ENCODE peak calls at places on chromosomes 3 and 15, in six cellular contexts. One of them, this sample, is unnamed.

GRCh38 chr15:92077353-92078080 is 224.0 kb downstream of the SLCO3A1 start:
- DNase-seq in adrenal gland: peak; percentile 92
- DNase-seq in GM12891: peak; percentile 57
- DNase-seq in Peyer's patch: peak; percentile 65
- DNase-seq in transverse colon: peak; percentile 75
- DNase-seq in uterus: peak; percentile 65
- DNase-seq in this sample: peak; percentile 21

GRCh38 chr15:67251318-67251717 is 3.1 kb downstream of the AAGAB start:
- DNase-seq in adrenal gland: no peak
- DNase-seq in GM12891: no peak
- DNase-seq in Peyer's patch: no peak
- DNase-seq in transverse colon: no peak
- DNase-seq in uterus: no peak
- DNase-seq in this sample: no peak

GRCh38 chr3:195892105-195892354 is 16.3 kb downstream of the TNK2 start:
- DNase-seq in adrenal gland: no peak
- DNase-seq in GM12891: no peak
- DNase-seq in Peyer's patch: no peak
- DNase-seq in transverse colon: no peak
- DNase-seq in uterus: no peak
- DNase-seq in this sample: no peak

GRCh38 chr3:29972594-29972993 is 633.8 kb upstream of the TGFBR2 start:
- DNase-seq in adrenal gland: no peak
- DNase-seq in GM12891: no peak
- DNase-seq in Peyer's patch: no peak
- DNase-seq in transverse colon: no peak
- DNase-seq in uterus: no peak
- DNase-seq in this sample: no peak

GRCh38 chr15:39804026-39804425 is 21.4 kb upstream of the FSIP1 start:
- DNase-seq in adrenal gland: no peak
- DNase-seq in GM12891: no peak
- DNase-seq in Peyer's patch: no peak
- DNase-seq in transverse colon: no peak
- DNase-seq in uterus: no peak
- DNase-seq in this sample: no peak

GRCh38 chr3:115464036-115464435 is 159.3 kb upstream of the GAP43 start:
- DNase-seq in adrenal gland: no peak
- DNase-seq in GM12891: no peak
- DNase-seq in Peyer's patch: no peak
- DNase-seq in transverse colon: no peak
- DNase-seq in uterus: no peak
- DNase-seq in this sample: no peak

GRCh38 chr15:43511012-43511885 is 6.2 kb upstream of the MAP1A start:
- DNase-seq in adrenal gland: peak; percentile 76
- DNase-seq in GM12891: no peak
- DNase-seq in Peyer's patch: no peak
- DNase-seq in transverse colon: no peak
- DNase-seq in uterus: no peak
- DNase-seq in this sample: peak; percentile 53

GRCh38 chr3:153138267-153139210 is 23.5 kb upstream of the RAP2B start:
- DNase-seq in adrenal gland: peak; percentile 63
- DNase-seq in GM12891: no peak
- DNase-seq in Peyer's patch: peak; percentile 75
- DNase-seq in transverse colon: peak; percentile 82
- DNase-seq in uterus: peak; percentile 29
- DNase-seq in this sample: peak; percentile 13

GRCh38 chr3:130263708-130264107 is 81.8 kb upstream of the COL6A5 start:
- DNase-seq in adrenal gland: no peak
- DNase-seq in GM12891: no peak
- DNase-seq in Peyer's patch: no peak
- DNase-seq in transverse colon: no peak
- DNase-seq in uterus: no peak
- DNase-seq in this sample: no peak

GRCh38 chr3:44128057-44128775 is 113.5 kb upstream of the TOPAZ1 start:
- DNase-seq in adrenal gland: no peak
- DNase-seq in GM12891: no peak
- DNase-seq in Peyer's patch: no peak
- DNase-seq in transverse colon: peak; percentile 10
- DNase-seq in uterus: no peak
- DNase-seq in this sample: no peak

GRCh38 chr3:27577504-27577903 is 93.3 kb upstream of the SLC4A7 start:
- DNase-seq in adrenal gland: no peak
- DNase-seq in GM12891: no peak
- DNase-seq in Peyer's patch: no peak
- DNase-seq in transverse colon: no peak
- DNase-seq in uterus: no peak
- DNase-seq in this sample: no peak

GRCh38 chr3:130707914-130708601 is 38.6 kb downstream of the PIK3R4 start:
- DNase-seq in adrenal gland: no peak
- DNase-seq in GM12891: no peak
- DNase-seq in Peyer's patch: no peak
- DNase-seq in transverse colon: no peak
- DNase-seq in uterus: no peak
- DNase-seq in this sample: no peak

GRCh38 chr15:97893988-97894387 is 66.5 kb upstream of the ARRDC4 start:
- DNase-seq in adrenal gland: no peak
- DNase-seq in GM12891: no peak
- DNase-seq in Peyer's patch: no peak
- DNase-seq in transverse colon: no peak
- DNase-seq in uterus: no peak
- DNase-seq in this sample: no peak

GRCh38 chr15:101255615-101256350 is 3.9 kb upstream of the CHSY1 start:
- DNase-seq in adrenal gland: no peak
- DNase-seq in GM12891: no peak
- DNase-seq in Peyer's patch: no peak
- DNase-seq in transverse colon: no peak
- DNase-seq in uterus: no peak
- DNase-seq in this sample: peak; percentile 92

GRCh38 chr3:169420429-169420828 is 243.1 kb downstream of the MECOM start:
- DNase-seq in adrenal gland: no peak
- DNase-seq in GM12891: no peak
- DNase-seq in Peyer's patch: no peak
- DNase-seq in transverse colon: no peak
- DNase-seq in uterus: no peak
- DNase-seq in this sample: no peak

GRCh38 chr3:171350364-171350763 is 109.8 kb downstream of the TNIK start:
- DNase-seq in adrenal gland: no peak
- DNase-seq in GM12891: no peak
- DNase-seq in Peyer's patch: no peak
- DNase-seq in transverse colon: no peak
- DNase-seq in uterus: no peak
- DNase-seq in this sample: peak; percentile 28

GRCh38 chr3:173800154-173800553 is 402.6 kb downstream of the NLGN1 start:
- DNase-seq in adrenal gland: no peak
- DNase-seq in GM12891: no peak
- DNase-seq in Peyer's patch: no peak
- DNase-seq in transverse colon: no peak
- DNase-seq in uterus: no peak
- DNase-seq in this sample: no peak

GRCh38 chr3:33058780-33059179 is 38.2 kb downstream of the GLB1 start:
- DNase-seq in adrenal gland: no peak
- DNase-seq in GM12891: no peak
- DNase-seq in Peyer's patch: no peak
- DNase-seq in transverse colon: no peak
- DNase-seq in uterus: no peak
- DNase-seq in this sample: no peak

GRCh38 chr3:120418866-120419490 is 31.8 kb downstream of the FSTL1 start:
- DNase-seq in adrenal gland: peak; percentile 87
- DNase-seq in GM12891: peak; percentile 23
- DNase-seq in Peyer's patch: peak; percentile 58
- DNase-seq in transverse colon: peak; percentile 63
- DNase-seq in uterus: no peak
- DNase-seq in this sample: peak; percentile 18

GRCh38 chr3:52834871-52835501 is at the start of gene MUSTN1:
- DNase-seq in adrenal gland: no peak
- DNase-seq in GM12891: no peak
- DNase-seq in Peyer's patch: no peak
- DNase-seq in transverse colon: no peak
- DNase-seq in uterus: peak; percentile 31
- DNase-seq in this sample: no peak

GRCh38 chr15:51323749-51324148 is 14.6 kb downstream of the CYP19A1 start:
- DNase-seq in adrenal gland: no peak
- DNase-seq in GM12891: no peak
- DNase-seq in Peyer's patch: no peak
- DNase-seq in transverse colon: no peak
- DNase-seq in uterus: no peak
- DNase-seq in this sample: no peak

GRCh38 chr3:65751123-65751700 is 287.5 kb downstream of the MAGI1 start:
- DNase-seq in adrenal gland: peak; percentile 68
- DNase-seq in GM12891: no peak
- DNase-seq in Peyer's patch: peak; percentile 56
- DNase-seq in transverse colon: peak; percentile 33
- DNase-seq in uterus: no peak
- DNase-seq in this sample: peak; percentile 32

GRCh38 chr3:9180764-9181117 is 68.7 kb downstream of the SRGAP3 start:
- DNase-seq in adrenal gland: no peak
- DNase-seq in GM12891: no peak
- DNase-seq in Peyer's patch: no peak
- DNase-seq in transverse colon: no peak
- DNase-seq in uterus: no peak
- DNase-seq in this sample: no peak

GRCh38 chr3:39809181-39809994 is at the start of gene MYRIP:
- DNase-seq in adrenal gland: peak; percentile 66
- DNase-seq in GM12891: peak; percentile 34
- DNase-seq in Peyer's patch: peak; percentile 84
- DNase-seq in transverse colon: peak; percentile 81
- DNase-seq in uterus: peak; percentile 20
- DNase-seq in this sample: peak; percentile 59
- TF ChIP-seq POLR2A in adrenal gland: no peak
- TF ChIP-seq POLR2A in GM12891: no peak
- TF ChIP-seq POLR2A in Peyer's patch: no peak
- TF ChIP-seq POLR2A in transverse colon: peak; percentile 28
- TF ChIP-seq POLR2A in uterus: peak; percentile 62
- TF ChIP-seq POLR2A in this sample: no peak

DNA sequence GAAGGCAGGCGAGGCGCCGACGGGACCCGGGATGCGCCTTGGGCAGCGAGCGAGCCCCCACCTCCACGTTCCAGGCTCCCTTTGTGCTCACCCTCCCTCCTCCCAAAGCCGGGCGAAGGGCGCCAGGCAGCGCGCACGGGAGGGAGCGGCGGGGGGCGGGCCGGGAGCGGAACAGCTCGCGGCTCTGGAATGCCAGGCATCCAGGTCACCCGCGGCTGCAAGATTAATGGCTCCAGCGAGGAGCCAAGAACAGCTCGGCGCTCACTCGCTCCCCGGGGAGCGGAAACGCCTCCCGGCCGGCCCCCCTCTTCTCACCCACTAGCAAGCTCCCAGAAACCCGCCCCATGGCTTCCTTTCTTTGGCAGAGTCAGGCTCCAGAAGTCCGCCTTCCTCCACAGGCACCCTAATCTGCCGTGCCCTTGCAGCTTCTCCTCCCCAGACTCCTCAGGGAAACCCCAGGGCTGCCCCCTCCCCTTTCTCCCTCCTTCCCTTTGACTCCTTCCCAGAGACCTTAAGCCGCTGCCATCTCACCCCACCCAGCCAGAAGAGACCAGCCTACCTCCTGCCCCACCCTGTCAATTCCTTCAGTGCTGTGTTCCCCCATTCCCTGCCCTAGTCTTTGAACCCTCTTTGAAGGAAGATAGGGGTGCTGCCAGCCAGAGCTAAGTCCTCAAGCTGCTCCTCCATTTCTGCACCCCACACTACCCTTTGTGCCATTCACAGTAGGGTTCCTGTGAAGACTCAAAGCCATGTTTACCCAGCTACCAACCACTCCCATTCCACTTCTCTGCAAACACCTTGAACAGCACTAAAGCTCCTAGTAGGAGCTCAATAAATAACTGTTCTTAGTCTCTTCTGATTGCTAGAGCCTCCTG is 9.9 kb downstream of the AMOTL2 start:
- DNase-seq in adrenal gland: peak; percentile 96
- DNase-seq in GM12891: no peak
- DNase-seq in Peyer's patch: peak; percentile 92
- DNase-seq in transverse colon: peak; percentile 90
- DNase-seq in uterus: peak; percentile 97
- DNase-seq in this sample: no peak
- TF ChIP-seq POLR2A in adrenal gland: no peak
- TF ChIP-seq POLR2A in GM12891: no peak
- TF ChIP-seq POLR2A in Peyer's patch: no peak
- TF ChIP-seq POLR2A in transverse colon: no peak
- TF ChIP-seq POLR2A in uterus: no peak
- TF ChIP-seq POLR2A in this sample: no peak

GRCh38 chr3:48437812-48438211 is 2.1 kb downstream of the CCDC51 start:
- DNase-seq in adrenal gland: no peak
- DNase-seq in GM12891: no peak
- DNase-seq in Peyer's patch: no peak
- DNase-seq in transverse colon: no peak
- DNase-seq in uterus: no peak
- DNase-seq in this sample: no peak

GRCh38 chr3:48436855-48437254 is 3.1 kb downstream of the CCDC51 start:
- DNase-seq in adrenal gland: no peak
- DNase-seq in GM12891: no peak
- DNase-seq in Peyer's patch: no peak
- DNase-seq in transverse colon: no peak
- DNase-seq in uterus: no peak
- DNase-seq in this sample: no peak

GRCh38 chr3:48440590-48440958 is 517 bp downstream of the TMA7 start:
- DNase-seq in adrenal gland: no peak
- DNase-seq in GM12891: no peak
- DNase-seq in Peyer's patch: no peak
- DNase-seq in transverse colon: peak; percentile 30
- DNase-seq in uterus: no peak
- DNase-seq in this sample: no peak

GRCh38 chr3:48441940-48442339 is 1.9 kb downstream of the TMA7 start:
- DNase-seq in adrenal gland: no peak
- DNase-seq in GM12891: no peak
- DNase-seq in Peyer's patch: no peak
- DNase-seq in transverse colon: no peak
- DNase-seq in uterus: no peak
- DNase-seq in this sample: no peak

GRCh38 chr3:48439820-48440589 is at the start of the genes CCDC51 and TMA7:
- DNase-seq in adrenal gland: peak; percentile 99
- DNase-seq in GM12891: peak; percentile 97
- DNase-seq in Peyer's patch: peak; percentile 99
- DNase-seq in transverse colon: peak; percentile 99
- DNase-seq in uterus: peak; percentile 98
- DNase-seq in this sample: peak; percentile 98
- TF ChIP-seq POLR2A in adrenal gland: peak; percentile 80
- TF ChIP-seq POLR2A in GM12891: peak; percentile 86
- TF ChIP-seq POLR2A in Peyer's patch: peak; percentile 96
- TF ChIP-seq POLR2A in transverse colon: peak; percentile 99
- TF ChIP-seq POLR2A in uterus: peak; percentile 94
- TF ChIP-seq POLR2A in this sample: peak; percentile 92

GRCh38 chr3:47159820-47160219 is 4.1 kb downstream of the SETD2 start:
- DNase-seq in adrenal gland: no peak
- DNase-seq in GM12891: no peak
- DNase-seq in Peyer's patch: no peak
- DNase-seq in transverse colon: no peak
- DNase-seq in uterus: no peak
- DNase-seq in this sample: no peak

GRCh38 chr3:47161983-47162694 is 1.8 kb downstream of the SETD2 start:
- DNase-seq in adrenal gland: no peak
- DNase-seq in GM12891: no peak
- DNase-seq in Peyer's patch: no peak
- DNase-seq in transverse colon: no peak
- DNase-seq in uterus: no peak
- DNase-seq in this sample: peak; percentile 57

GRCh38 chr3:47163990-47164848 is at the start of gene SETD2:
- DNase-seq in adrenal gland: peak; percentile 97
- DNase-seq in GM12891: peak; percentile 84
- DNase-seq in Peyer's patch: peak; percentile 94
- DNase-seq in transverse colon: peak; percentile 94
- DNase-seq in uterus: peak; percentile 93
- DNase-seq in this sample: peak; percentile 93

GRCh38 chr3:47162695-47163022 is 1.3 kb downstream of the SETD2 start:
- DNase-seq in adrenal gland: no peak
- DNase-seq in GM12891: no peak
- DNase-seq in Peyer's patch: no peak
- DNase-seq in transverse colon: no peak
- DNase-seq in uterus: no peak
- DNase-seq in this sample: peak; percentile 74

GRCh38 chr3:47163023-47163989 is 607 bp downstream of the SETD2 start:
- DNase-seq in adrenal gland: peak; percentile 62
- DNase-seq in GM12891: peak; percentile 30
- DNase-seq in Peyer's patch: peak; percentile 77
- DNase-seq in transverse colon: peak; percentile 46
- DNase-seq in uterus: peak; percentile 38
- DNase-seq in this sample: peak; percentile 76
- TF ChIP-seq POLR2A in adrenal gland: peak; percentile 5
- TF ChIP-seq POLR2A in GM12891: peak; percentile 12
- TF ChIP-seq POLR2A in Peyer's patch: no peak
- TF ChIP-seq POLR2A in transverse colon: no peak
- TF ChIP-seq POLR2A in uterus: no peak
- TF ChIP-seq POLR2A in this sample: no peak

This sample was measured in erythroblast.